ENCODE peak calls at places on chromosomes 2 and 18, in ten cellular contexts. Z, N, L, X, E, S, R, D, A and P are unnamed samples.

GRCh38 chr2:157404363-157404762 is 39.5 kb downstream of the CYTIP start:
- DNase-seq in Z (no peak), N (no peak), L (no peak), X (no peak), E (peak), S (peak), R (no peak), D (no peak), A (no peak), P (peak)

GRCh38 chr2:172056293-172056692 is 29.0 kb upstream of the DLX1 start:
- DNase-seq in Z (no peak), N (no peak), L (no peak), X (no peak), E (no peak), S (no peak), R (no peak), D (no peak), A (no peak), P (no peak)

GRCh38 chr18:63454497-63454896 is 22.3 kb upstream of the SERPINB5 start:
- DNase-seq in Z (no peak), N (no peak), L (no peak), X (no peak), E (no peak), S (no peak), R (no peak), D (no peak), A (no peak), P (peak)

GRCh38 chr2:236176417-236176816 is 8.2 kb upstream of the GBX2 start:
- DNase-seq in Z (peak), N (no peak), L (no peak), X (peak), E (no peak), S (no peak), R (no peak), D (no peak), A (no peak), P (no peak)

GRCh38 chr2:238808761-238809160 is 39.1 kb upstream of the TWIST2 start:
- DNase-seq in Z (peak), N (no peak), L (no peak), X (no peak), E (no peak), S (no peak), R (no peak), D (no peak), A (no peak), P (no peak)

GRCh38 chr2:111172666-111173065 is 52.0 kb downstream of the BCL2L11 start:
- DNase-seq in Z (no peak), N (no peak), L (no peak), X (no peak), E (no peak), S (no peak), R (no peak), D (no peak), A (no peak), P (no peak)

GRCh38 chr2:148162860-148163259 is 142.0 kb downstream of the MBD5 start:
- DNase-seq in Z (no peak), N (no peak), L (no peak), X (peak), E (no peak), S (no peak), R (no peak), D (no peak), A (no peak), P (no peak)

GRCh38 chr2:9993490-9994165 is 42.1 kb downstream of the GRHL1 start:
- DNase-seq in Z (no peak), N (no peak), L (no peak), X (no peak), E (no peak), S (no peak), R (no peak), D (no peak), A (no peak), P (no peak)

GRCh38 chr2:219881851-219882250 is 254.4 kb downstream of the SLC4A3 start:
- DNase-seq in Z (no peak), N (no peak), L (no peak), X (no peak), E (no peak), S (no peak), R (no peak), D (no peak), A (no peak), P (no peak)

DNA sequence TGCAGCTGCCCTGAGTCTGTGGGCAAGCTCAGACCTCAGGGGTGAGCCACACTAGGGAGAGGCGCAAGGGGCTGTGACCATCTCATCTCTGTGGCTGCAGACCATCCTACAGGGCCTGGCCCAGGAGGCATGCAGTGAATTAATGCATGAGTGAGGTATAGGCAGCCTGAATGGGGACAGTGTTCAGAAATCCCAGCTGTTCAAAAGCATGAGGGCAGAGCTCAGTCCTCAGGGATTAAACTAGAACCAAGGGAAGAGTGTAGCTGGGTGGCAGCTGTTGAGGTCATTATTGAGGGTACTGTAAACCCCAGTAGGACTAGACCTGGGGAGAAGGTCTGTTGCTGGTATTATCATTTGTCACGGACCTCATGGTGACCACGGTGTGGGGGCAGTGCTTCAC is 17.0 kb downstream of the TMEM177 start:
- DNase-seq in Z (no peak), N (no peak), L (no peak), X (no peak), E (no peak), S (no peak), R (no peak), D (no peak), A (no peak), P (no peak)
- TF ChIP-seq CTCF in Z (no peak), N (no peak), L (no peak), X (no peak), E (no peak), S (no peak), R (no peak), D (no peak), A (no peak), P (no peak)

GRCh38 chr18:11305507-11305906 is 156.1 kb upstream of the PIEZO2 start:
- DNase-seq in Z (no peak), N (no peak), L (no peak), X (no peak), E (no peak), S (no peak), R (no peak), D (no peak), A (no peak), P (no peak)

GRCh38 chr18:11309172-11309571 is 159.8 kb upstream of the PIEZO2 start:
- DNase-seq in Z (peak), N (no peak), L (no peak), X (no peak), E (no peak), S (no peak), R (no peak), D (no peak), A (no peak), P (no peak)

GRCh38 chr18:11308499-11308898 is 159.1 kb upstream of the PIEZO2 start:
- DNase-seq in Z (peak), N (no peak), L (no peak), X (no peak), E (no peak), S (peak), R (no peak), D (no peak), A (no peak), P (no peak)

GRCh38 chr18:11307716-11308115 is 158.3 kb upstream of the PIEZO2 start:
- DNase-seq in Z (no peak), N (no peak), L (no peak), X (no peak), E (no peak), S (no peak), R (no peak), D (no peak), A (no peak), P (no peak)

DNA sequence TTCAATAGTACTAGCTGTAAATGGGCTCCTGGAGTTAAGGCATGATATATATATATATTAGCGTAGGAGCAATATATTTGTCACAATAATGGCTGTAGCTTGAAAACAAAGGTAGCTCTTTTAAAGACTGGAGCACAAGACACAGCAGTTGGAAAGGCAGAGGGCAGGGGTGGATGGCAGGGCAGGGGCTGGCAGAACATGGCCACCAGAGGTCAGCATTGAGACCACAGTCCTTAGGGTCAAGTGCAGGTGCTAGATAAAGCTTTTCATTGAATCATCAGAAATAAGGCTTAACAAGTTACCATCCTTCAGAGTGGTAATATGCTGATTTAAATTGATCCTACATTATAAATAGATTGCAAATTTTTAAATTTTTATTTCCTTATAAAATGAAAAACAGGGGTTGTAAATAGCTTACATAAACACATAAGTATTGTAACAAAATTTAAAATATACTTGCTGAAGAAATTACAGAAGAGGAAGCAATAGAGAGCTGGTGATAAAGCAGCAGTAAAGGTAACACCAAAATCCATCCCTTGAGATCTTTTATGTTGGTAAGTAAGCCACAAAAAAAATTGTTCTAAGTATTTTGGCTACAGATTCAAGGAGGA is 161.2 kb upstream of the PIEZO2 start:
- DNase-seq in Z (peak), N (no peak), L (no peak), X (peak), E (no peak), S (no peak), R (peak), D (peak), A (no peak), P (peak)
- TF ChIP-seq CTCF in Z (peak), N (peak), L (peak), X (peak), E (peak), S (peak), R (peak), D (peak), A (peak), P (peak)

GRCh38 chr2:7127687-7128086 is 210.5 kb downstream of the RNF144A start:
- DNase-seq in Z (no peak), N (no peak), L (no peak), X (no peak), E (no peak), S (no peak), R (no peak), D (no peak), A (no peak), P (no peak)

GRCh38 chr2:7133521-7133920 is 216.3 kb downstream of the RNF144A start:
- DNase-seq in Z (no peak), N (peak), L (no peak), X (no peak), E (no peak), S (no peak), R (no peak), D (no peak), A (no peak), P (no peak)
- TF ChIP-seq CTCF in Z (no peak), N (peak), L (no peak), X (peak), E (peak), S (peak), R (no peak), D (no peak), A (no peak), P (no peak)

GRCh38 chr18:74825460-74825859 is 227.8 kb downstream of the ZNF407 start:
- DNase-seq in Z (no peak), N (no peak), L (no peak), X (no peak), E (no peak), S (no peak), R (no peak), D (no peak), A (no peak), P (no peak)

GRCh38 chr18:74818776-74819175 is 221.1 kb downstream of the ZNF407 start:
- DNase-seq in Z (no peak), N (no peak), L (no peak), X (no peak), E (no peak), S (no peak), R (no peak), D (no peak), A (no peak), P (peak)

GRCh38 chr18:74817576-74817975 is 219.9 kb downstream of the ZNF407 start:
- DNase-seq in Z (no peak), N (no peak), L (no peak), X (no peak), E (no peak), S (peak), R (no peak), D (no peak), A (no peak), P (no peak)

GRCh38 chr18:74820160-74820780 is 222.6 kb downstream of the ZNF407 start:
- DNase-seq in Z (no peak), N (no peak), L (no peak), X (no peak), E (no peak), S (no peak), R (no peak), D (no peak), A (no peak), P (no peak)

GRCh38 chr18:74819433-74820059 is 221.9 kb downstream of the ZNF407 start:
- DNase-seq in Z (peak), N (no peak), L (no peak), X (peak), E (no peak), S (no peak), R (no peak), D (no peak), A (no peak), P (peak)
- TF ChIP-seq CTCF in Z (peak), N (peak), L (peak), X (peak), E (peak), S (peak), R (peak), D (no peak), A (no peak), P (peak)

GRCh38 chr18:12121175-12122095 is 27.8 kb downstream of the ANKRD62 start:
- DNase-seq in Z (peak), N (peak), L (no peak), X (peak), E (no peak), S (no peak), R (no peak), D (peak), A (no peak), P (no peak)
- TF ChIP-seq CTCF in Z (peak), N (peak), L (no peak), X (peak), E (peak), S (peak), R (peak), D (peak), A (no peak), P (peak)

DNA sequence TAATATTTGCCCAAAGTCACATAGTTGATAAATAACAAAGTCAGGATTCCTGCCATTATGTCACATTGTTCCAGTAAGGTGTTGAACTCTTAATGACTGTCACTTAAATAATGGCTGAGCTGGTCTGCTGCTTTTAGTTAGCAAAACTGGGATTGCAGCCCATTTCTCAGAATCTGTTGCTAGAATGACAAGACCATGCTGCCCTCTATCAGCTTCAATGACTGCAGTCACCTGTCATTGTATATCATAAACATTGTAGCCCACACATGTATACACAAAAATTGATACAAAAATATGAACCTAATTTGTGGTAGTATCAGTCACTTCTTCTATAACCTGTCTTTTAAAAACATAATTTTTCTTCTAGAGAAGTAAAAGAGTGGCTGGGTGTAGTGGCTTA is 121.1 kb downstream of the FAM161A start:
- DNase-seq in Z (no peak), N (no peak), L (no peak), X (no peak), E (no peak), S (no peak), R (no peak), D (no peak), A (no peak), P (no peak)
- TF ChIP-seq CTCF in Z (no peak), N (no peak), L (no peak), X (no peak), E (no peak), S (no peak), R (no peak), D (no peak), A (no peak), P (no peak)

GRCh38 chr2:167264380-167264779 is 376.1 kb downstream of the XIRP2 start:
- DNase-seq in Z (peak), N (no peak), L (no peak), X (no peak), E (no peak), S (no peak), R (no peak), D (no peak), A (no peak), P (peak)
- TF ChIP-seq CTCF in Z (peak), N (peak), L (no peak), X (no peak), E (no peak), S (peak), R (peak), D (peak), A (no peak), P (peak)

GRCh38 chr2:210363876-210364275 is 48.9 kb upstream of the MYL1 start:
- DNase-seq in Z (no peak), N (no peak), L (no peak), X (no peak), E (no peak), S (no peak), R (no peak), D (no peak), A (no peak), P (no peak)

GRCh38 chr2:210366675-210367080 is 51.7 kb upstream of the MYL1 start:
- DNase-seq in Z (no peak), N (no peak), L (peak), X (no peak), E (no peak), S (peak), R (no peak), D (no peak), A (no peak), P (no peak)

GRCh38 chr2:210360412-210360811 is 45.4 kb upstream of the MYL1 start:
- DNase-seq in Z (no peak), N (no peak), L (no peak), X (no peak), E (no peak), S (no peak), R (no peak), D (no peak), A (no peak), P (no peak)

GRCh38 chr2:210363261-210363660 is 48.3 kb upstream of the MYL1 start:
- DNase-seq in Z (no peak), N (peak), L (no peak), X (no peak), E (no peak), S (no peak), R (no peak), D (no peak), A (no peak), P (peak)
- TF ChIP-seq CTCF in Z (no peak), N (peak), L (no peak), X (no peak), E (peak), S (no peak), R (peak), D (no peak), A (no peak), P (peak)